ENCODE peak calls at places on chromosome 2, in nine cellular contexts. O is GM12865; W is hepatocyte; I is right cardiac atrium; N is SHP77; T is activated CD4-positive, alpha-beta T cell treated with anti-CD3 and anti-CD28 coated beads, Interleukin-2, amount 50 U/mL, for 4 hours; X is T-cell; Y is AG09309; C is GOT3. K is an unnamed sample.

GRCh38 chr2:100821913-100822260 is 1.9 kb downstream of the NPAS2 start:
- DNase-seq in O (no peak), W (no peak), I (no peak), N (no peak), T (no peak), X (no peak), Y (no peak), C (no peak), K (no peak)

GRCh38 chr2:180644709-180645108 is 335.7 kb upstream of the UBE2E3 start:
- DNase-seq in O (no peak), W (no peak), I (no peak), N (no peak), T (no peak), X (no peak), Y (peak; percentile 65), C (no peak), K (no peak)

GRCh38 chr2:74107071-74107470 is 40.6 kb downstream of the BOLA3 start:
- DNase-seq in O (no peak), W (no peak), I (no peak), N (no peak), T (no peak), X (no peak), Y (no peak), C (no peak), K (no peak)

GRCh38 chr2:240365971-240366471 is 69.4 kb upstream of the GPC1 start:
- DNase-seq in O (no peak), W (no peak), I (peak; percentile 58), N (no peak), T (no peak), X (no peak), Y (no peak), C (no peak), K (no peak)

GRCh38 chr2:176391020-176391419 is 121.8 kb downstream of the MTX2 start:
- DNase-seq in O (no peak), W (no peak), I (no peak), N (no peak), T (no peak), X (no peak), Y (no peak), C (no peak), K (no peak)

GRCh38 chr2:3422161-3422767 is 42.8 kb downstream of the TRAPPC12 start:
- DNase-seq in O (peak; percentile 64), W (no peak), I (no peak), N (no peak), T (no peak), X (no peak), Y (no peak), C (no peak), K (no peak)

GRCh38 chr2:156892449-156893335 is 364.8 kb upstream of the GALNT5 start:
- DNase-seq in O (peak; percentile 52), W (peak; percentile 69), I (no peak), N (peak; percentile 54), T (no peak), X (no peak), Y (no peak), C (no peak), K (no peak)

GRCh38 chr2:176147215-176147789 is 4.0 kb upstream of the HOXD4 start:
- DNase-seq in O (no peak), W (no peak), I (no peak), N (no peak), T (no peak), X (no peak), Y (no peak), C (no peak), K (no peak)

GRCh38 chr2:184779777-184780176 is 181.4 kb downstream of the ZNF804A start:
- DNase-seq in O (no peak), W (no peak), I (no peak), N (no peak), T (no peak), X (no peak), Y (no peak), C (no peak), K (no peak)

GRCh38 chr2:86011449-86011941 is 94.2 kb downstream of the POLR1A start:
- DNase-seq in O (no peak), W (peak; percentile 63), I (peak; percentile 59), N (no peak), T (no peak), X (no peak), Y (peak; percentile 21), C (no peak), K (no peak)

GRCh38 chr2:70978388-70979357 is at the start of gene ANKRD53:
- DNase-seq in O (no peak), W (peak; percentile 81), I (peak; percentile 89), N (no peak), T (no peak), X (no peak), Y (no peak), C (no peak), K (no peak)

GRCh38 chr2:235390108-235390815 is 103.6 kb upstream of the AGAP1 start:
- DNase-seq in O (peak; percentile 35), W (no peak), I (no peak), N (no peak), T (no peak), X (peak; percentile 19), Y (peak; percentile 18), C (no peak), K (peak; percentile 17)

GRCh38 chr2:212548459-212548815 is 9.8 kb upstream of the ERBB4 start:
- DNase-seq in O (no peak), W (peak; percentile 45), I (no peak), N (no peak), T (no peak), X (no peak), Y (no peak), C (no peak), K (no peak)

GRCh38 chr2:135299656-135300244 is 231.3 kb downstream of the ZRANB3 start:
- DNase-seq in O (peak; percentile 5), W (no peak), I (no peak), N (no peak), T (no peak), X (no peak), Y (no peak), C (no peak), K (no peak)

GRCh38 chr2:235951980-235952379 is 216.2 kb downstream of the GBX2 start:
- DNase-seq in O (no peak), W (no peak), I (no peak), N (no peak), T (no peak), X (peak; percentile 12), Y (no peak), C (no peak), K (peak; percentile 48)

GRCh38 chr2:100013892-100014677 is 128.3 kb downstream of the AFF3 start:
- DNase-seq in O (no peak), W (peak; percentile 75), I (peak; percentile 72), N (no peak), T (no peak), X (no peak), Y (peak; percentile 96), C (peak; percentile 64), K (no peak)

GRCh38 chr2:191478754-191479679 is 198.9 kb upstream of the NABP1 start:
- DNase-seq in O (no peak), W (peak; percentile 68), I (peak; percentile 74), N (no peak), T (no peak), X (no peak), Y (peak; percentile 61), C (no peak), K (no peak)

GRCh38 chr2:84700006-84700405 is 180.9 kb downstream of the TRABD2A start:
- DNase-seq in O (no peak), W (no peak), I (no peak), N (no peak), T (no peak), X (no peak), Y (no peak), C (no peak), K (no peak)

GRCh38 chr2:147595200-147595599 is 249.6 kb upstream of the ACVR2A start:
- DNase-seq in O (no peak), W (no peak), I (peak; percentile 70), N (no peak), T (no peak), X (no peak), Y (no peak), C (no peak), K (no peak)

GRCh38 chr2:26952374-26952773 is 18.1 kb upstream of the MAPRE3 start:
- DNase-seq in O (no peak), W (no peak), I (no peak), N (no peak), T (no peak), X (no peak), Y (no peak), C (no peak), K (no peak)

GRCh38 chr2:203688798-203689197 is 17.6 kb upstream of the CD28 start:
- DNase-seq in O (peak; percentile 80), W (peak; percentile 25), I (peak; percentile 75), N (no peak), T (no peak), X (no peak), Y (peak; percentile 75), C (no peak), K (no peak)

GRCh38 chr2:195486987-195487644 is 169.9 kb upstream of the SLC39A10 start:
- DNase-seq in O (peak; percentile 42), W (peak; percentile 40), I (no peak), N (no peak), T (no peak), X (no peak), Y (no peak), C (no peak), K (peak; percentile 28)

GRCh38 chr2:26848336-26849055 is 564 bp downstream of the DPYSL5 start:
- DNase-seq in O (no peak), W (peak; percentile 39), I (peak; percentile 56), N (no peak), T (no peak), X (no peak), Y (no peak), C (no peak), K (no peak)

GRCh38 chr2:107591541-107591940 is 235.2 kb upstream of the RGPD4 start:
- DNase-seq in O (no peak), W (no peak), I (no peak), N (no peak), T (no peak), X (no peak), Y (peak; percentile 14), C (no peak), K (no peak)

GRCh38 chr2:158510887-158511286 is 54.1 kb downstream of the PKP4 start:
- DNase-seq in O (no peak), W (no peak), I (no peak), N (no peak), T (no peak), X (no peak), Y (no peak), C (no peak), K (no peak)

GRCh38 chr2:102285368-102285767 is 26.0 kb upstream of the IL1RL1 start:
- DNase-seq in O (no peak), W (no peak), I (no peak), N (no peak), T (no peak), X (no peak), Y (no peak), C (no peak), K (no peak)

GRCh38 chr2:60633615-60634014 is 80.2 kb upstream of the BCL11A start:
- DNase-seq in O (no peak), W (no peak), I (no peak), N (no peak), T (no peak), X (no peak), Y (no peak), C (no peak), K (no peak)

GRCh38 chr2:105872142-105872728 is 127.5 kb downstream of the NCK2 start:
- DNase-seq in O (peak; percentile 70), W (no peak), I (peak; percentile 67), N (no peak), T (no peak), X (no peak), Y (no peak), C (no peak), K (no peak)

GRCh38 chr2:229492034-229492433 is 220.9 kb upstream of the PID1 start:
- DNase-seq in O (no peak), W (no peak), I (no peak), N (no peak), T (no peak), X (no peak), Y (no peak), C (no peak), K (no peak)

GRCh38 chr2:12469053-12469625 is 247.6 kb upstream of the TRIB2 start:
- DNase-seq in O (no peak), W (no peak), I (no peak), N (no peak), T (no peak), X (no peak), Y (no peak), C (no peak), K (no peak)

GRCh38 chr2:239380831-239381708 is 19.8 kb downstream of the HDAC4 start:
- DNase-seq in O (peak; percentile 51), W (no peak), I (peak; percentile 46), N (no peak), T (peak; percentile 70), X (peak; percentile 80), Y (no peak), C (no peak), K (peak; percentile 61)

K was measured in activated T-helper 2 cell treated with anti-CD3 and anti-CD28 coated beads, Interferon-gamma antibody, Interleukin-2, Interleukin-4, amounts not matched to agents 10 μg/mL and 5 μg/mL and 100 μg/mL, durations not matched to agents 14 hours and 24 hours and 36 hours.